ENCODE peak calls at places on chromosome 9, in four cellular contexts. D is glutamatergic neuron; B is kidney; M is stimulated activated CD4-positive, alpha-beta T cell treated with anti-CD3 and anti-CD28 coated beads, Interleukin-1b, Interleukin-23, amount 100 ng/mL, for 4 hours. Z is an unnamed sample.

GRCh38 chr9:83934569-83935275 is 13.5 kb upstream of the KIF27 start:
- DNase-seq in M (no peak), D (no peak), B (no peak), Z (no peak)

GRCh38 chr9:112868956-112869594 is 21.6 kb downstream of the SLC46A2 start:
- DNase-seq in D (peak), M (no peak), B (no peak), Z (no peak)

GRCh38 chr9:4550777-4551476 is 60.7 kb downstream of the SLC1A1 start:
- DNase-seq in B (no peak), M (no peak), D (no peak), Z (no peak)

GRCh38 chr9:133144142-133144886 is 19.4 kb downstream of the GBGT1 start:
- DNase-seq in D (peak), M (peak), B (peak), Z (no peak)

GRCh38 chr9:131273791-131274673 is 2.3 kb downstream of the FAM78A start:
- DNase-seq in M (no peak), B (peak), D (no peak), Z (no peak)

GRCh38 chr9:131482343-131483006 is 20.2 kb upstream of the POMT1 start:
- DNase-seq in M (no peak), B (no peak), D (no peak), Z (no peak)

GRCh38 chr9:70950270-70950669 is 171.2 kb downstream of the TRPM3 start:
- DNase-seq in M (no peak), D (no peak), B (no peak), Z (no peak)

GRCh38 chr9:75200892-75201470 is 112.7 kb downstream of the OSTF1 start:
- DNase-seq in B (no peak), D (no peak), M (no peak), Z (no peak)

GRCh38 chr9:121842612-121842978 is 191.2 kb downstream of the DAB2IP start:
- DNase-seq in M (no peak), B (no peak), D (no peak), Z (no peak)

GRCh38 chr9:122158202-122158601 is 1.4 kb downstream of the NDUFA8 start:
- DNase-seq in B (no peak), D (peak), M (peak), Z (no peak)

GRCh38 chr9:95981741-95982390 is 106.4 kb downstream of the ERCC6L2 start:
- DNase-seq in D (no peak), M (no peak), B (no peak), Z (no peak)

GRCh38 chr9:18909140-18910018 is 123.6 kb downstream of the SAXO1 start:
- DNase-seq in D (no peak), B (no peak), M (no peak), Z (no peak)

GRCh38 chr9:96874947-96875459 is 20.7 kb upstream of the ZNF782 start:
- DNase-seq in B (peak), M (no peak), D (no peak), Z (no peak)

GRCh38 chr9:76423216-76424177 is 29.3 kb upstream of the RFK start:
- DNase-seq in B (no peak), M (no peak), D (no peak), Z (no peak)

GRCh38 chr9:78437721-78438610 is 141.0 kb downstream of the PSAT1 start:
- DNase-seq in M (no peak), B (no peak), D (no peak), Z (no peak)

GRCh38 chr9:131598121-131598520 is 52.8 kb downstream of the PRRT1B start:
- DNase-seq in M (no peak), D (no peak), B (no peak), Z (no peak)

GRCh38 chr9:100437860-100438805 is 11.2 kb downstream of the MSANTD3 start:
- DNase-seq in M (peak), B (no peak), D (peak), Z (peak)

Z was measured in NCI-H1048.